ENCODE peak calls at places on chromosomes 16 and 17, in six cellular contexts. V is Ammon's horn; Y is HS-27A; L is activated CD8-positive, alpha-beta T cell treated with anti-CD3 and anti-CD28 coated beads for 36 hours; R is dorsolateral prefrontal cortex; N is adrenal gland. W is an unnamed sample.

GRCh38 chr16:49492896-49493620 is 119.5 kb downstream of the C16orf78 start:
- DNase-seq in V (peak), N (no peak), Y (no peak), R (peak), L (no peak), W (no peak)

GRCh38 chr16:57071840-57072541 is 20.4 kb upstream of the CPNE2 start:
- DNase-seq in R (no peak), N (no peak), V (no peak), L (peak), Y (no peak), W (peak)

GRCh38 chr17:80649200-80649644 is 104.6 kb downstream of the RPTOR start:
- DNase-seq in V (no peak), Y (no peak), R (no peak), L (peak), N (no peak), W (no peak)

GRCh38 chr17:46262271-46262670 is 32.7 kb upstream of the LRRC37A start:
- DNase-seq in Y (no peak), N (no peak), V (no peak), R (no peak), L (no peak), W (no peak)

GRCh38 chr16:19330801-19331484 is 45.4 kb downstream of the CLEC19A start:
- DNase-seq in L (no peak), V (peak), Y (peak), N (peak), R (no peak), W (no peak)

GRCh38 chr16:49112754-49113153 is 168.9 kb downstream of the CBLN1 start:
- DNase-seq in N (peak), V (no peak), L (no peak), Y (no peak), R (no peak), W (no peak)

GRCh38 chr16:46857261-46857962 is 26.4 kb upstream of the C16orf87 start:
- DNase-seq in Y (no peak), N (peak), V (peak), R (peak), L (peak), W (peak)

GRCh38 chr17:62188713-62189112 is 123.6 kb upstream of the MED13 start:
- DNase-seq in V (no peak), L (no peak), Y (no peak), N (no peak), R (no peak), W (peak)

GRCh38 chr16:15961060-15961511 is 11.7 kb downstream of the ABCC1 start:
- DNase-seq in L (peak), R (no peak), N (no peak), Y (no peak), V (no peak), W (peak)

GRCh38 chr17:39696731-39697130 is 3.1 kb upstream of the ERBB2 start:
- DNase-seq in L (no peak), V (no peak), N (no peak), Y (no peak), R (no peak), W (no peak)

GRCh38 chr17:75832652-75833400 is 11.4 kb downstream of the UNC13D start:
- DNase-seq in V (no peak), L (peak), N (no peak), R (no peak), Y (no peak), W (no peak)

GRCh38 chr17:65099941-65100315 is 37.2 kb upstream of the RGS9 start:
- DNase-seq in N (no peak), Y (peak), V (no peak), R (peak), L (peak), W (peak)

GRCh38 chr16:75070055-75070841 is 46.3 kb downstream of the LDHD start:
- DNase-seq in Y (no peak), L (no peak), R (peak), N (peak), V (peak), W (no peak)

GRCh38 chr17:7440113-7440822 is 956 bp downstream of the FGF11 start:
- DNase-seq in R (no peak), N (peak), Y (no peak), V (no peak), L (peak), W (no peak)

GRCh38 chr17:58615768-58616659 is 75.8 kb downstream of the TEX14 start:
- DNase-seq in V (no peak), R (no peak), L (peak), N (no peak), Y (no peak), W (no peak)

GRCh38 chr16:11665071-11665491 is 3.2 kb upstream of the SNN start:
- DNase-seq in N (no peak), L (peak), V (no peak), R (no peak), Y (no peak), W (no peak)

W was measured in fibroblast of pulmonary artery.